ENCODE peak calls at places on chromosomes 6 and 20, in seven cellular contexts. U, B, G, W, I, S and X are unnamed samples.
A peak's percentile ranks its signal among the peaks of the same experiment; 100 is the strongest.

GRCh38 chr20:11170565-11170964 is 496.8 kb upstream of the JAG1 start:
- DNase-seq in U (no peak), B (no peak), G (no peak), W (no peak), I (no peak), S (no peak), X (no peak)

GRCh38 chr6:160871320-160871719 is 120.2 kb upstream of the MAP3K4 start:
- DNase-seq in U (no peak), B (no peak), G (no peak), W (no peak), I (no peak), S (no peak), X (no peak)

GRCh38 chr6:139762587-139763031 is 388.2 kb upstream of the CITED2 start:
- DNase-seq in U (no peak), B (peak; percentile 32), G (no peak), W (no peak), I (no peak), S (no peak), X (no peak)

GRCh38 chr6:48476257-48476656 is 365.3 kb upstream of the PTCHD4 start:
- DNase-seq in U (peak; percentile 6), B (no peak), G (no peak), W (no peak), I (no peak), S (no peak), X (no peak)

GRCh38 chr6:33118525-33119123 is 42.8 kb downstream of the HLA-DPB1 start:
- DNase-seq in U (peak; percentile 46), B (no peak), G (peak; percentile 59), W (no peak), I (no peak), S (peak; percentile 73), X (no peak)

GRCh38 chr6:152651986-152652385 is 14.8 kb upstream of the SYNE1 start:
- DNase-seq in U (no peak), B (no peak), G (no peak), W (no peak), I (no peak), S (no peak), X (no peak)

GRCh38 chr20:36435799-36436541 is 105.3 kb upstream of the MYL9 start:
- DNase-seq in U (peak; percentile 89), B (peak; percentile 90), G (peak; percentile 99), W (peak; percentile 72), I (no peak), S (peak; percentile 38), X (peak; percentile 79)

GRCh38 chr6:157066781-157067491 is 256.4 kb downstream of the TMEM242 start:
- DNase-seq in U (no peak), B (no peak), G (no peak), W (no peak), I (no peak), S (no peak), X (no peak)

GRCh38 chr6:34587851-34588250 is 31.7 kb upstream of the SPDEF start:
- DNase-seq in U (no peak), B (no peak), G (no peak), W (no peak), I (no peak), S (no peak), X (no peak)

GRCh38 chr6:44468835-44469234 is 81.3 kb downstream of the CDC5L start:
- DNase-seq in U (no peak), B (no peak), G (no peak), W (no peak), I (no peak), S (no peak), X (no peak)

GRCh38 chr6:24891004-24891403 is 44.8 kb downstream of the RIPOR2 start:
- DNase-seq in U (no peak), B (no peak), G (no peak), W (no peak), I (no peak), S (no peak), X (no peak)

GRCh38 chr6:4846387-4846786 is 70.2 kb downstream of the CDYL start:
- DNase-seq in U (no peak), B (no peak), G (no peak), W (no peak), I (no peak), S (no peak), X (no peak)

GRCh38 chr20:33482581-33482980 is 7.3 kb upstream of the CBFA2T2 start:
- DNase-seq in U (no peak), B (no peak), G (no peak), W (no peak), I (no peak), S (no peak), X (no peak)

GRCh38 chr6:44051516-44051915 is 75.7 kb downstream of the MRPL14 start:
- DNase-seq in U (no peak), B (peak; percentile 58), G (no peak), W (peak; percentile 79), I (no peak), S (no peak), X (no peak)

GRCh38 chr6:138999949-139000725 is 12.1 kb upstream of the REPS1 start:
- DNase-seq in U (no peak), B (no peak), G (no peak), W (no peak), I (no peak), S (no peak), X (no peak)

GRCh38 chr6:105593805-105594231 is 190.9 kb upstream of the PREP start:
- DNase-seq in U (no peak), B (no peak), G (no peak), W (no peak), I (no peak), S (no peak), X (no peak)

GRCh38 chr20:48350291-48350988 is 477.4 kb downstream of the PREX1 start:
- DNase-seq in U (peak; percentile 52), B (no peak), G (peak; percentile 71), W (no peak), I (no peak), S (no peak), X (no peak)

GRCh38 chr20:10558635-10559187 is 115.1 kb downstream of the JAG1 start:
- DNase-seq in U (peak; percentile 44), B (no peak), G (no peak), W (no peak), I (no peak), S (no peak), X (no peak)

GRCh38 chr6:138785092-138785491 is 10.8 kb upstream of the ECT2L start:
- DNase-seq in U (no peak), B (no peak), G (no peak), W (no peak), I (no peak), S (no peak), X (no peak)

GRCh38 chr6:110878751-110879539 is 4.4 kb downstream of the AMD1 start:
- DNase-seq in U (peak; percentile 48), B (no peak), G (no peak), W (no peak), I (no peak), S (peak; percentile 34), X (no peak)
- H3K4me3 ChIP-seq in U (peak overlapping the region; percentile 20), B (no peak overlapping the region), G (peak overlapping the region; percentile 85), W (no peak overlapping the region), I (peak overlapping the region; percentile 5), S (no peak overlapping the region), X (no peak overlapping the region)

DNA sequence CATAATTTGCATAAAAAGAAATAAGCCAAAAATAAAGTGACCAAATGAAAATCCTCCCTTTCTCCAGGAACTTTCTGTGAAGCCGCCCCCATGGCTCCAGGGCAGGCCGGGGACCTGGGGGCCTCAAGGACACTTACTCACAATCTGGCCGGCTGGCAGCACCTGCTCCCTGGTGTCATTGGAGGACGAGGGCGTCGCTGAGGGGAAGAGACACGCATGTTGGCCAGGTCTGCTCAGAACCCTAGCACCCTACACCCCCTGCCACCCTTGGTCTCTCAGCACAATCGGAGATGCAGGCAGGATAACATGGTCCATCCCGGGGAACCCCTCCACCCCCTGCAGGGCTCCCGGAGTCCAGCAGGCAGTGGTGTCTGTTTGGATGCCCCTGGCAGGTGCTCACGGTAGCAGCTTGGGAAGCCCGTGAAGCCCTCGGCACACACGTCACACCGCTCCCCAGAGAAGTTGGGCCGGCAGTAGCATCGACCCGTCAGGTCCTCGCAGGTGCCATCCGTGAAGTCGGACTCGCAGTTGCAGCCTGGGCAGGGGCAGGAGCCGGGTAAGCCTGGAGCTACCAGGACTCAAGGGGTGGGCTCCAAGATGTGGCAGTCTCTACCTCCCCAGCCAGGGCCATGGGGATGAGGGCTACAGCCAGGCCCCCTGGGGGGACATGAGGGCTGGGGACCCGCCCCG is 21.3 kb downstream of the LAMA5 start:
- DNase-seq in U (no peak), B (peak; percentile 52), G (no peak), W (no peak), I (no peak), S (no peak), X (no peak)
- TF ChIP-seq POLR2A in U (no peak), B (no peak), G (no peak), W (no peak), I (no peak), S (no peak), X (no peak)

GRCh38 chr6:21769973-21770372 is 176.4 kb downstream of the SOX4 start:
- DNase-seq in U (peak; percentile 42), B (no peak), G (no peak), W (no peak), I (no peak), S (no peak), X (no peak)
- H3K4me1 ChIP-seq in U (peaks cover 37% of the 10 kb centered on the region), B (peaks cover 3% of the 10 kb centered on the region), G (peaks cover 6% of the 10 kb centered on the region), W (peaks cover 7% of the 10 kb centered on the region), I (peaks cover 51% of the 10 kb centered on the region), S (peaks cover 46% of the 10 kb centered on the region), X (peaks cover 5% of the 10 kb centered on the region)

GRCh38 chr6:40597301-40597700 is 10.1 kb upstream of the LRFN2 start:
- DNase-seq in U (no peak), B (no peak), G (no peak), W (no peak), I (no peak), S (no peak), X (no peak)
- H3K4me3 ChIP-seq in U (no peak overlapping the region), B (no peak overlapping the region), G (no peak overlapping the region), W (no peak overlapping the region), I (no peak overlapping the region), S (no peak overlapping the region), X (no peak overlapping the region)

GRCh38 chr6:169250660-169251059 is 3.0 kb downstream of the THBS2 start:
- DNase-seq in U (peak; percentile 16), B (peak; percentile 14), G (no peak), W (peak; percentile 73), I (no peak), S (no peak), X (no peak)
- TF ChIP-seq POLR2A in U (no peak), B (no peak), G (no peak), W (no peak), I (no peak), S (peak; percentile 9), X (no peak)